ENCODE peak calls at places on chromosomes 2 and 18, in nine cellular contexts. D is left cardiac atrium; I is stimulated activated CD8-positive, alpha-beta memory T cell treated with anti-CD3 and anti-CD28 coated beads, Interleukin-4, amount 100 ng/mL, for 4 hours; G is Kasumi-1; O is tibial artery; A is AG09309; X is T-helper 2 cell; J is A549; M is spleen. S is an unnamed sample.

GRCh38 chr18:29737190-29737589 is 1305.4 kb downstream of the DSC3 start:
- DNase-seq in X (no peak), I (no peak), M (peak), G (no peak), O (no peak), J (no peak), D (no peak), A (no peak), S (no peak)

GRCh38 chr2:177038772-177039484 is 173.7 kb upstream of the HNRNPA3 start:
- DNase-seq in G (no peak), M (no peak), J (no peak), O (no peak), X (no peak), D (no peak), A (no peak), I (no peak), S (no peak)

GRCh38 chr2:206084468-206084869 is 1.5 kb downstream of the INO80D start:
- DNase-seq in O (peak), G (peak), A (peak), D (peak), J (peak), X (no peak), M (peak), I (no peak), S (peak)

GRCh38 chr2:219664958-219665357 is 37.5 kb downstream of the SLC4A3 start:
- DNase-seq in J (no peak), A (no peak), O (peak), I (no peak), G (no peak), D (peak), X (no peak), M (no peak), S (no peak)

GRCh38 chr2:37652199-37652640 is 19.2 kb downstream of the CDC42EP3 start:
- DNase-seq in I (no peak), M (no peak), A (peak), G (no peak), J (peak), D (no peak), O (no peak), X (no peak), S (no peak)

GRCh38 chr2:45699032-45699658 is 47.7 kb downstream of the PRKCE start:
- DNase-seq in I (no peak), J (no peak), O (no peak), M (no peak), G (no peak), D (no peak), A (peak), X (no peak), S (no peak)

GRCh38 chr2:20617892-20618467 is 32.9 kb downstream of the HS1BP3 start:
- DNase-seq in X (no peak), M (peak), A (peak), D (peak), I (no peak), J (peak), O (peak), G (peak), S (peak)

GRCh38 chr2:152920846-152921245 is 202.4 kb downstream of the ARL6IP6 start:
- DNase-seq in D (no peak), G (no peak), O (no peak), M (no peak), A (no peak), X (no peak), I (no peak), J (no peak), S (no peak)

GRCh38 chr18:78160961-78161656 is 818.5 kb upstream of the SALL3 start:
- DNase-seq in O (no peak), X (no peak), M (no peak), A (no peak), G (no peak), D (no peak), I (no peak), J (no peak), S (no peak)

GRCh38 chr18:52700116-52700515 is 360.1 kb downstream of the DCC start:
- DNase-seq in D (no peak), G (no peak), I (no peak), J (no peak), O (no peak), M (no peak), X (no peak), A (no peak), S (no peak)

GRCh38 chr18:59039449-59039848 is 100.2 kb upstream of the SEC11C start:
- DNase-seq in G (no peak), M (peak), X (no peak), J (no peak), D (no peak), O (no peak), I (no peak), A (no peak), S (no peak)

GRCh38 chr2:217653240-217653639 is 349.6 kb downstream of the TNS1 start:
- DNase-seq in X (no peak), J (peak), M (no peak), G (no peak), I (no peak), D (peak), A (peak), O (peak), S (no peak)

GRCh38 chr2:2590141-2590540 is 259.1 kb upstream of the MYT1L start:
- DNase-seq in G (no peak), M (no peak), O (no peak), J (no peak), X (no peak), D (no peak), A (no peak), I (no peak), S (no peak)

GRCh38 chr2:127422631-127423475 is 4.6 kb downstream of the PROC start:
- DNase-seq in X (no peak), I (no peak), J (no peak), G (peak), O (no peak), D (no peak), A (no peak), M (peak), S (no peak)

GRCh38 chr2:19786408-19787058 is 115.2 kb downstream of the TTC32 start:
- DNase-seq in M (no peak), I (no peak), D (no peak), X (no peak), A (peak), O (no peak), G (peak), J (peak), S (no peak)

GRCh38 chr2:144539170-144539863 is 19.4 kb upstream of the ZEB2 start:
- DNase-seq in D (no peak), O (no peak), X (no peak), A (no peak), G (no peak), J (no peak), M (no peak), I (no peak), S (no peak)

GRCh38 chr2:102708847-102709559 is 52.8 kb upstream of the TMEM182 start:
- DNase-seq in D (no peak), J (peak), M (no peak), O (no peak), X (no peak), A (peak), I (no peak), G (no peak), S (no peak)